ENCODE peak calls at places on chromosomes 5 and 9, in four cellular contexts. One of them, this sample, is unnamed.

GRCh38 chr9:89732295-89732951 is 127.6 kb downstream of the GADD45G start:
- DNase-seq in H1: no peak
- DNase-seq in HepG2: no peak
- DNase-seq in K562: no peak
- DNase-seq in this sample: no peak

GRCh38 chr5:128536229-128536860 is 1.7 kb downstream of the FBN2 start:
- DNase-seq in HepG2: no peak
- DNase-seq in H1: peak
- DNase-seq in K562: no peak
- DNase-seq in this sample: no peak

GRCh38 chr9:38066167-38066906 is 2.7 kb downstream of the SHB start:
- DNase-seq in H1: peak
- DNase-seq in HepG2: no peak
- DNase-seq in K562: no peak
- DNase-seq in this sample: no peak

GRCh38 chr5:173237821-173238220 is 2.8 kb upstream of the NKX2-5 start:
- DNase-seq in K562: no peak
- DNase-seq in HepG2: no peak
- DNase-seq in H1: no peak
- DNase-seq in this sample: no peak

GRCh38 chr9:98709968-98710965 is 1.5 kb upstream of the GABBR2 start:
- DNase-seq in H1: no peak
- DNase-seq in K562: no peak
- DNase-seq in HepG2: no peak
- DNase-seq in this sample: no peak

GRCh38 chr5:451587-452458 is 8.8 kb downstream of the EXOC3 start:
- DNase-seq in H1: no peak
- DNase-seq in K562: no peak
- DNase-seq in HepG2: no peak
- DNase-seq in this sample: no peak

GRCh38 chr5:90786756-90787155 is 228.2 kb downstream of the ADGRV1 start:
- DNase-seq in K562: no peak
- DNase-seq in H1: no peak
- DNase-seq in HepG2: no peak
- DNase-seq in this sample: no peak

GRCh38 chr9:27853529-27853928 is 280.2 kb upstream of the C9orf72 start:
- DNase-seq in HepG2: no peak
- DNase-seq in H1: no peak
- DNase-seq in K562: no peak
- DNase-seq in this sample: no peak

GRCh38 chr5:149172261-149172660 is 31.0 kb downstream of the ABLIM3 start:
- DNase-seq in HepG2: no peak
- DNase-seq in K562: no peak
- DNase-seq in H1: no peak
- DNase-seq in this sample: no peak

GRCh38 chr5:128546658-128547281 is 8.7 kb upstream of the FBN2 start:
- DNase-seq in H1: no peak
- DNase-seq in K562: no peak
- DNase-seq in HepG2: no peak
- DNase-seq in this sample: no peak

GRCh38 chr9:98333703-98334582 is 78.5 kb upstream of the TBC1D2 start:
- DNase-seq in K562: peak
- DNase-seq in H1: no peak
- DNase-seq in HepG2: no peak
- DNase-seq in this sample: no peak

GRCh38 chr9:125332527-125332926 is 70.9 kb downstream of the GAPVD1 start:
- DNase-seq in HepG2: no peak
- DNase-seq in K562: no peak
- DNase-seq in H1: no peak
- DNase-seq in this sample: peak

GRCh38 chr5:151200913-151201445 is 22.9 kb downstream of the CCDC69 start:
- DNase-seq in H1: no peak
- DNase-seq in K562: no peak
- DNase-seq in HepG2: no peak
- DNase-seq in this sample: no peak

GRCh38 chr9:21674894-21675293 is 127.5 kb upstream of the MTAP start:
- DNase-seq in HepG2: no peak
- DNase-seq in K562: no peak
- DNase-seq in H1: no peak
- DNase-seq in this sample: no peak

GRCh38 chr5:59829389-59829788 is 64.1 kb downstream of the PDE4D start:
- DNase-seq in H1: no peak
- DNase-seq in K562: no peak
- DNase-seq in HepG2: no peak
- DNase-seq in this sample: no peak

GRCh38 chr9:110933350-110934001 is 104.8 kb downstream of the LPAR1 start:
- DNase-seq in K562: no peak
- DNase-seq in H1: no peak
- DNase-seq in HepG2: no peak
- DNase-seq in this sample: peak

GRCh38 chr5:180153991-180154390 is 55.0 kb downstream of the RASGEF1C start:
- DNase-seq in HepG2: no peak
- DNase-seq in H1: peak
- DNase-seq in K562: no peak
- DNase-seq in this sample: no peak

GRCh38 chr5:98201006-98201620 is 572.4 kb upstream of the RGMB start:
- DNase-seq in K562: no peak
- DNase-seq in H1: no peak
- DNase-seq in HepG2: no peak
- DNase-seq in this sample: no peak

GRCh38 chr9:88766778-88767503 is 224.3 kb upstream of the S1PR3 start:
- DNase-seq in H1: no peak
- DNase-seq in K562: peak
- DNase-seq in HepG2: no peak
- DNase-seq in this sample: no peak

GRCh38 chr9:36158122-36158521 is 11.1 kb upstream of the CCIN start:
- DNase-seq in H1: no peak
- DNase-seq in K562: no peak
- DNase-seq in HepG2: no peak
- DNase-seq in this sample: no peak

GRCh38 chr9:129939426-129939825 is 103.6 kb downstream of the FNBP1 start:
- DNase-seq in HepG2: no peak
- DNase-seq in H1: no peak
- DNase-seq in K562: no peak
- DNase-seq in this sample: no peak

GRCh38 chr5:6543830-6544560 is 88.8 kb downstream of the NSUN2 start:
- DNase-seq in K562: no peak
- DNase-seq in H1: no peak
- DNase-seq in HepG2: no peak
- DNase-seq in this sample: no peak

GRCh38 chr5:116546033-116546742 is 28.4 kb downstream of the SEMA6A start:
- DNase-seq in HepG2: peak
- DNase-seq in K562: no peak
- DNase-seq in H1: no peak
- DNase-seq in this sample: no peak

GRCh38 chr5:97979740-97980139 is 793.7 kb upstream of the RGMB start:
- DNase-seq in HepG2: no peak
- DNase-seq in H1: no peak
- DNase-seq in K562: no peak
- DNase-seq in this sample: no peak

GRCh38 chr5:54301215-54301614 is 9.2 kb downstream of the ARL15 start:
- DNase-seq in HepG2: no peak
- DNase-seq in H1: no peak
- DNase-seq in K562: no peak
- DNase-seq in this sample: no peak

GRCh38 chr5:113212244-113212920 is 222.4 kb downstream of the TSSK1B start:
- DNase-seq in K562: no peak
- DNase-seq in H1: no peak
- DNase-seq in HepG2: no peak
- DNase-seq in this sample: no peak

GRCh38 chr5:78530342-78531096 is 118.1 kb downstream of the LHFPL2 start:
- DNase-seq in H1: no peak
- DNase-seq in K562: peak
- DNase-seq in HepG2: no peak
- DNase-seq in this sample: no peak

GRCh38 chr5:141094481-141095262 is at the start of gene PCDHB2:
- DNase-seq in HepG2: peak
- DNase-seq in H1: peak
- DNase-seq in K562: peak
- DNase-seq in this sample: no peak

GRCh38 chr9:83433841-83434240 is 104.4 kb downstream of the FRMD3 start:
- DNase-seq in HepG2: no peak
- DNase-seq in H1: no peak
- DNase-seq in K562: no peak
- DNase-seq in this sample: no peak

GRCh38 chr5:2748841-2749513 is 2.5 kb downstream of the IRX2 start:
- DNase-seq in HepG2: no peak
- DNase-seq in H1: no peak
- DNase-seq in K562: no peak
- DNase-seq in this sample: no peak

GRCh38 chr5:2746642-2747041 is 4.8 kb downstream of the IRX2 start:
- DNase-seq in K562: no peak
- DNase-seq in HepG2: no peak
- DNase-seq in H1: no peak
- DNase-seq in this sample: no peak

GRCh38 chr5:2749514-2750025 is 1.9 kb downstream of the IRX2 start:
- DNase-seq in H1: no peak
- DNase-seq in K562: no peak
- DNase-seq in HepG2: no peak
- DNase-seq in this sample: no peak

GRCh38 chr5:2747372-2748179 is 3.9 kb downstream of the IRX2 start:
- DNase-seq in HepG2: no peak
- DNase-seq in H1: no peak
- DNase-seq in K562: no peak
- DNase-seq in this sample: no peak

GRCh38 chr5:2748180-2748840 is 3.2 kb downstream of the IRX2 start:
- DNase-seq in H1: no peak
- DNase-seq in K562: no peak
- DNase-seq in HepG2: no peak
- DNase-seq in this sample: no peak
- H3K4me3 ChIP-seq in H1: peak
- H3K4me3 ChIP-seq in K562: no peak
- H3K4me3 ChIP-seq in HepG2: no peak
- H3K4me3 ChIP-seq in this sample: no peak

DNA sequence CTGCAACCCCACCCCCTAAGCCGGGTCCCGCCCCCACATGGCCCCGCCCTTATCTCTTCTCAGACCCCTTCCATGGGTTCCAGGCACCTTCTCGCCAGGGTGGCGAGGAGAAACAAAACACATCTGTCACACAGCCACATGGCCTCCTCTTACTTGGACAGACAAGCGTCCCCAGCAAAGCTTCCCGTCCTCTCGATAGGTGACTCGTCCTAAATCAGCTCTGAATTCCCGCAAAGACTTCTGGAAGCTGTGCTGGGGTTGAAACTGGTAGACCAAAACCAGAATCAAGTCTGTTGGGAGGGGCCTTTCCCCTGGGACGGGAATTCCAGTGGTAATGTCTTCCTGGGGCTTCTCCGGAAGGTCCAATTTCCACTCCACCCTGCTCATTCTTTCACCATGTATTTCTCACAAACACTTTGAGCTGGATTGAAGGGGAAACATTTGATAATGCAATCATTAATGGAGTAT is 413 bp upstream of the CTNNAL1 start:
- DNase-seq in HepG2: no peak
- DNase-seq in H1: no peak
- DNase-seq in K562: no peak
- DNase-seq in this sample: no peak
- TF ChIP-seq ZNF274 in HepG2: no peak
- TF ChIP-seq ZNF274 in H1: no peak
- TF ChIP-seq ZNF274 in K562: no peak
- TF ChIP-seq ZNF274 in this sample: no peak

GRCh38 chr5:39774597-39774996 is 349.8 kb upstream of the DAB2 start:
- DNase-seq in H1: no peak
- DNase-seq in K562: no peak
- DNase-seq in HepG2: no peak
- DNase-seq in this sample: no peak

GRCh38 chr5:39772307-39772706 is 347.5 kb upstream of the DAB2 start:
- DNase-seq in H1: no peak
- DNase-seq in K562: no peak
- DNase-seq in HepG2: no peak
- DNase-seq in this sample: no peak

GRCh38 chr5:39775458-39776365 is 350.9 kb upstream of the DAB2 start:
- DNase-seq in K562: no peak
- DNase-seq in HepG2: no peak
- DNase-seq in H1: no peak
- DNase-seq in this sample: no peak

GRCh38 chr5:39779836-39780235 is 355.1 kb upstream of the DAB2 start:
- DNase-seq in H1: no peak
- DNase-seq in HepG2: no peak
- DNase-seq in K562: no peak
- DNase-seq in this sample: no peak

GRCh38 chr5:39775058-39775457 is 350.3 kb upstream of the DAB2 start:
- DNase-seq in HepG2: no peak
- DNase-seq in K562: no peak
- DNase-seq in H1: no peak
- DNase-seq in this sample: no peak
- TF ChIP-seq CBX5 in HepG2: no peak
- TF ChIP-seq CBX5 in K562: no peak
- TF ChIP-seq CBX5 in H1: no peak
- TF ChIP-seq CBX5 in this sample: no peak

DNA sequence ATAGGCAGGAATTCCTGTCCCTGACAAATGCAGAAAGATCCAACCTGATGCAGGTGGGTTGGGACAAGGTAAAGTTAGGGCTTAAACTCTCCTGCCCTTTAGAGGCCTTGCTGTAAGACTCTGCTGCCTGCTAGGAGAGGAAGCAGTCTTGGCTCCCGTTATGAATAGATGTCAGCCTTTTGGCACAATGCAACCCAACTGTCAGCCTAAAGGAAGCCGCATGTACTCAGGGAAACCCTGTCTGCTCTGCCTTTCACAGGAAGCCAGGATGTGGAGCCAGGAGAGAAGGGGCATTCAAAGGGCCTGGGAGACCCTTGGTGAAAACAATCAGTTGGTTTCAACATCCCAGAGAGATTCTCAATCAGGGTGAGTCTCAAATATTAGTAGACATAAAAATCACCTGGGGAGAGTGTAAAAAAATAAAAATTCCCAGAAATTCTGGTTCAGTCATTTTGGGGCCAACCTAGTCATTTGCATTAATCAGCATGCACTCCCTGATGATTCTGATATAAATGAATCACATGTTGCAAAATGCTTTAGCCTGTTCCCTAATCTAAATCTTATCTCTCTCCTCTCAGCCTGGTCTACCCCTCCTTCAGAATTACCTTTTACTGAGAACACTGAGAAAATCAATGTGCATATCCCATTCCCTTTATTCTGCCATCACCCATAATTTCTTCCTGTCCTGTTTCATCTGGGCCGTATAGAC is 136.2 kb upstream of the TRIM32 start:
- DNase-seq in HepG2: no peak
- DNase-seq in K562: no peak
- DNase-seq in H1: no peak
- DNase-seq in this sample: no peak
- H3K4me3 ChIP-seq in HepG2: no peak
- H3K4me3 ChIP-seq in K562: no peak
- H3K4me3 ChIP-seq in H1: no peak
- H3K4me3 ChIP-seq in this sample: no peak